ENCODE peak calls at places on chromosomes 13 and 19, in ten cellular contexts. U, V, B, T, H, D, M, L, Y and F are unnamed samples.

GRCh38 chr19:46392252-46392801 is 21.0 kb downstream of the CCDC8 start:
- DNase-seq in U (peak; percentile 66), V (no peak), B (no peak), T (no peak), H (no peak), D (peak; percentile 86), M (no peak), L (no peak), Y (peak; percentile 63), F (no peak)

GRCh38 chr13:98184796-98185195 is 7.7 kb upstream of the RNF113B start:
- DNase-seq in U (no peak), V (no peak), B (no peak), T (no peak), H (no peak), D (no peak), M (no peak), L (peak; percentile 76), Y (peak; percentile 68), F (no peak)

GRCh38 chr19:6723108-6723618 is 2.7 kb upstream of the C3 start:
- DNase-seq in U (peak; percentile 79), V (no peak), B (no peak), T (no peak), H (no peak), D (peak; percentile 68), M (no peak), L (peak; percentile 52), Y (peak; percentile 10), F (no peak)

GRCh38 chr13:59304596-59304995 is 859.1 kb downstream of the DIAPH3 start:
- DNase-seq in U (no peak), V (no peak), B (no peak), T (no peak), H (no peak), D (no peak), M (no peak), L (no peak), Y (no peak), F (no peak)

GRCh38 chr13:32538234-32538620 is 368 bp downstream of the N4BP2L2 start:
- DNase-seq in U (peak; percentile 71), V (peak; percentile 65), B (no peak), T (peak; percentile 66), H (peak; percentile 53), D (no peak), M (no peak), L (peak; percentile 50), Y (peak; percentile 62), F (no peak)

GRCh38 chr13:97119899-97120745 is 102.0 kb upstream of the MBNL2 start:
- DNase-seq in U (no peak), V (no peak), B (no peak), T (no peak), H (no peak), D (no peak), M (no peak), L (peak; percentile 71), Y (peak; percentile 64), F (no peak)

GRCh38 chr19:8324186-8325050 is 3.1 kb downstream of the RPS28 start:
- DNase-seq in U (no peak), V (no peak), B (no peak), T (no peak), H (no peak), D (peak; percentile 81), M (peak; percentile 34), L (no peak), Y (no peak), F (no peak)

GRCh38 chr13:29954082-29955043 is 103.9 kb upstream of the UBL3 start:
- DNase-seq in U (no peak), V (no peak), B (no peak), T (no peak), H (no peak), D (no peak), M (no peak), L (no peak), Y (no peak), F (no peak)

DNA sequence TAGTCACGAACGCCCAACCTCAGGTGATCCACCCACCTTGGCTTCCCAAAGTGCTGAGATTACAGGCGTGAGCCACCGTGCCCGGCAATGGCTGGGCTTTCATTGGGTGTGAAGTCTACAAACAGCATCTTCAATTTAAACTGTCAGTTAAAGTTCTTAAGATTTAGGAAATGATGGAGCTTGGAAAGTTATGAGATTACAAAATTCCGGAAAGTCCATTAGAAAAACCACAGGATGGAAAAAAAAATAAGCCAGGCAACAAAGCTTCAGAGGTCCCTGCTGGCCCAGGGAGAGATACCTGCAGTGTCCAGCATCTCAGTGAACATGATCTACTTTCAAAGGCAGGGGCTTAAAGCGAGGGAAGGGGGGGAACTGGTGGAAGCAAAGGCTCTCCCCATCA is 4.6 kb upstream of the ZNF587B start:
- DNase-seq in U (no peak), V (no peak), B (no peak), T (no peak), H (no peak), D (peak; percentile 39), M (no peak), L (no peak), Y (no peak), F (no peak)
- H3K4me3 ChIP-seq in U (no peak overlapping the region), V (no peak overlapping the region), B (no peak overlapping the region), T (no peak overlapping the region), H (no peak overlapping the region), D (no peak overlapping the region), M (no peak overlapping the region), L (no peak overlapping the region), Y (no peak overlapping the region), F (no peak overlapping the region)

GRCh38 chr19:38152461-38153379 is 71.3 kb downstream of the DPF1 start:
- DNase-seq in U (no peak), V (no peak), B (no peak), T (no peak), H (no peak), D (peak; percentile 96), M (peak; percentile 88), L (peak; percentile 86), Y (peak; percentile 51), F (no peak)

GRCh38 chr19:38148337-38148736 is 75.7 kb downstream of the DPF1 start:
- DNase-seq in U (no peak), V (no peak), B (no peak), T (no peak), H (no peak), D (no peak), M (no peak), L (no peak), Y (no peak), F (no peak)

GRCh38 chr19:38145627-38146026 is 78.4 kb downstream of the DPF1 start:
- DNase-seq in U (no peak), V (no peak), B (no peak), T (no peak), H (no peak), D (no peak), M (no peak), L (no peak), Y (no peak), F (no peak)

GRCh38 chr19:38151242-38151641 is 72.8 kb downstream of the DPF1 start:
- DNase-seq in U (no peak), V (no peak), B (no peak), T (no peak), H (no peak), D (no peak), M (no peak), L (no peak), Y (no peak), F (no peak)

DNA sequence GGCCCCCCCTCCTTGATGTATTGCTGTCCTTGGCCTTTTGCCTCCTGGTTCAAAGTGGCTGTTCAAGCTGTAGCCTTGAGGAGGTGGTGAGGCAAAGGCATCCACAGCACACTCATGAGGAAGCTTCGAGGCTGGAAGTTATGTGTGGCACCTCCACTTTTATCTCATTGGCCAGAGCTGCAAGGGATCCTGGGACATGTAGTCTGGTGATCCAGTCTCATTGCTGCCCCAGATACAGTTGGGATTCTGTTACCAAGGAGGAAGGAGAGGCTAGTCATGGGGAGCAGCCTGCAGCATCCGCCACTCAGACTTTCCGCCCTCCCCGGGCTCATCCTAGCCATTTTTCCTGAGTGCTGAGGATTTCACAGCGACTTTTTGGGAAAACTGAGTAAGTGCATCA is 74.4 kb downstream of the DPF1 start:
- DNase-seq in U (no peak), V (no peak), B (no peak), T (no peak), H (no peak), D (no peak), M (no peak), L (peak; percentile 16), Y (peak; percentile 22), F (no peak)
- H3K4me1 ChIP-seq in U (no peaks in the 10 kb centered on the region), V (no peaks in the 10 kb centered on the region), B (peaks cover 10% of the 10 kb centered on the region), T (no peaks in the 10 kb centered on the region), H (no peaks in the 10 kb centered on the region), D (no peaks in the 10 kb centered on the region), M (peaks cover 16% of the 10 kb centered on the region), L (no peaks in the 10 kb centered on the region), Y (no peaks in the 10 kb centered on the region), F (no peaks in the 10 kb centered on the region)

GRCh38 chr19:5687360-5688198 is 2.5 kb upstream of the RPL36 start:
- DNase-seq in U (peak; percentile 65), V (no peak), B (no peak), T (no peak), H (no peak), D (no peak), M (no peak), L (no peak), Y (no peak), F (no peak)
- TF ChIP-seq CTCF in U (no peak), V (no peak), B (no peak), T (no peak), H (peak; percentile 4), D (no peak), M (no peak), L (no peak), Y (no peak), F (peak; percentile 5)

GRCh38 chr13:20521388-20521787 is 4.3 kb downstream of the CRYL1 start:
- DNase-seq in U (no peak), V (no peak), B (no peak), T (no peak), H (no peak), D (no peak), M (no peak), L (no peak), Y (no peak), F (no peak)

GRCh38 chr13:20525144-20525600 is 485 bp downstream of the CRYL1 start:
- DNase-seq in U (peak; percentile 69), V (peak; percentile 29), B (no peak), T (peak; percentile 54), H (no peak), D (no peak), M (no peak), L (peak; percentile 6), Y (no peak), F (peak; percentile 70)

GRCh38 chr13:20528451-20528850 is 2.8 kb upstream of the CRYL1 start:
- DNase-seq in U (no peak), V (no peak), B (no peak), T (no peak), H (no peak), D (no peak), M (no peak), L (no peak), Y (no peak), F (no peak)

GRCh38 chr13:20525601-20526544 is at the start of gene CRYL1:
- DNase-seq in U (peak; percentile 91), V (peak; percentile 82), B (peak; percentile 32), T (peak; percentile 72), H (no peak), D (peak; percentile 97), M (peak; percentile 74), L (peak; percentile 62), Y (peak; percentile 73), F (peak; percentile 66)

DNA sequence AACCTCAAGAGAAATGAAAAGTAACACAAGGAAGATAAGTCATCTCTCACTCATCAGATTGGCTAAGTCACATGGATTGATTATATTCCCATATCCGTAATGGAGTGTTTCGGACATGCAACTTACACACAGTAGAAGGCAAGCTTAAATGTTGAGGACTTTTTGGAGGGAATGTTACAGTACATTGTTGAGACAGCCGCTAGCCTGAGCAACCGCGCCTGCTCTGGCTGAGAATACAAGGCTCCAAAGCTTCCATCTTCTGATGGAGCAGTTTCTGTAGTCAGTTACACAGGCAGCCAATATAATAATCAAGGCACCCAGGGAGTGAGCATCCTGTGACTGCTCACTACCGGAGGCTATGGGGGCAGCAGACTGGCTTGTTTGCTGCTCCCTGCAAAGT is 1.0 kb upstream of the CRYL1 start:
- DNase-seq in U (no peak), V (no peak), B (no peak), T (no peak), H (no peak), D (peak; percentile 73), M (no peak), L (peak; percentile 18), Y (peak; percentile 19), F (no peak)
- H3K4me3 ChIP-seq in U (peak overlapping the region; percentile 86), V (peak overlapping the region; percentile 89), B (peak overlapping the region; percentile 66), T (peak overlapping the region; percentile 94), H (peak overlapping the region; percentile 84), D (peak overlapping the region; percentile 92), M (peak overlapping the region; percentile 85), L (peak overlapping the region; percentile 80), Y (peak overlapping the region; percentile 28), F (peak overlapping the region; percentile 76)